ENCODE peak calls at places on chromosome 12, in four cellular contexts. T is upper lobe of right lung, H is WERI-Rb-1, W is lower leg skin. C is an unnamed sample.

GRCh38 chr12:130952545-130952954 is 1.2 kb upstream of the ADGRD1 start:
- DNase-seq in W (no peak), T (no peak), H (no peak), C (no peak)

GRCh38 chr12:28870839-28871440 is 278.1 kb upstream of the FAR2 start:
- DNase-seq in H (no peak), T (no peak), W (no peak), C (no peak)

GRCh38 chr12:2795291-2796186 is 769 bp downstream of the FKBP4 start:
- DNase-seq in W (peak; percentile 93), H (peak; percentile 71), T (peak; percentile 89), C (peak; percentile 90)

GRCh38 chr12:102438047-102438822 is 42.1 kb downstream of the IGF1 start:
- DNase-seq in T (no peak), W (no peak), H (no peak), C (no peak)

GRCh38 chr12:31629756-31630732 is 29.4 kb upstream of the ETFBKMT start:
- DNase-seq in T (no peak), H (peak; percentile 42), W (no peak), C (no peak)

GRCh38 chr12:13961983-13962382 is 19.4 kb downstream of the GRIN2B start:
- DNase-seq in T (no peak), H (no peak), W (no peak), C (no peak)

GRCh38 chr12:96354326-96354725 is 45.9 kb downstream of the CDK17 start:
- DNase-seq in T (no peak), W (no peak), H (no peak), C (no peak)

GRCh38 chr12:58933068-58933681 is 12.9 kb upstream of the LRIG3 start:
- DNase-seq in T (no peak), H (no peak), W (no peak), C (no peak)

GRCh38 chr12:56082382-56082781 is 2.4 kb downstream of the ERBB3 start:
- DNase-seq in H (no peak), T (no peak), W (no peak), C (no peak)

GRCh38 chr12:117367006-117367638 is 5.7 kb upstream of the NOS1 start:
- DNase-seq in T (no peak), H (peak; percentile 77), W (peak; percentile 92), C (no peak)

GRCh38 chr12:98328467-98328866 is 186.9 kb upstream of the TMPO start:
- DNase-seq in W (no peak), H (no peak), T (no peak), C (no peak)

GRCh38 chr12:132413931-132414588 is 75.9 kb upstream of the FBRSL1 start:
- DNase-seq in H (peak; percentile 54), W (no peak), T (no peak), C (no peak)

GRCh38 chr12:54416908-54417603 is 2.0 kb downstream of the ITGA5 start:
- DNase-seq in W (no peak), T (no peak), H (no peak), C (no peak)

DNA sequence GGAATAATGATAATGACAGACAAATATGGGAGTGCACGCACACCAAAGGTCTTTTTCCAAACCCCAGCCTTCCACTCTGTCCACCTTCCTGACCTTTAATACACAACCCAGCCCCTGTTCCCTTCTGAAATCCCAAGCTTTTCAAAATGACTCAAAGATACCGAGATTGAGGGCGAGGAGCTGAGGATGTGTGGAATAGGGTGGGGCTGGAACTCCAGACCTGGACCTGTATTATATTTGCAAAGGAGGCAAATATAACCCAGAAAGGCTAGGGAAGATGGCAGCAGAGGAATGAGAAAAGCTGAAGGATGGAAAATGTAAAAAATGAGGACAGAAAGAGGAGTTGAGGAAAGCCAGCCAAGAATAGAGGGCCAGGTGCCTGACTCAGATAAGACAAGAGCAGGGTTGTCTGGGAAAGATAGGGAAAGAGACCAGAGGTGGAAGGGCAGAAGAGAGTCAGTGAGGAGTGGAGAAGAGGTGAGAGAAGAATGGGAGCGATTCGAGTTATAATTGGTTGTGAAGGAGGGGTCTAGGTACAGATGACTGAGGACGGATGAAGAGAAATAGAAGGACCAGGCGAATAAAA is 1.0 kb upstream of the PTMS start:
- DNase-seq in W (no peak), H (no peak), T (no peak), C (no peak)
- H3K4me3 ChIP-seq in W (no peak overlapping the region), H (peak overlapping the region; percentile 45), T (peak overlapping the region; percentile 75), C (peak overlapping the region; percentile 97)

DNA sequence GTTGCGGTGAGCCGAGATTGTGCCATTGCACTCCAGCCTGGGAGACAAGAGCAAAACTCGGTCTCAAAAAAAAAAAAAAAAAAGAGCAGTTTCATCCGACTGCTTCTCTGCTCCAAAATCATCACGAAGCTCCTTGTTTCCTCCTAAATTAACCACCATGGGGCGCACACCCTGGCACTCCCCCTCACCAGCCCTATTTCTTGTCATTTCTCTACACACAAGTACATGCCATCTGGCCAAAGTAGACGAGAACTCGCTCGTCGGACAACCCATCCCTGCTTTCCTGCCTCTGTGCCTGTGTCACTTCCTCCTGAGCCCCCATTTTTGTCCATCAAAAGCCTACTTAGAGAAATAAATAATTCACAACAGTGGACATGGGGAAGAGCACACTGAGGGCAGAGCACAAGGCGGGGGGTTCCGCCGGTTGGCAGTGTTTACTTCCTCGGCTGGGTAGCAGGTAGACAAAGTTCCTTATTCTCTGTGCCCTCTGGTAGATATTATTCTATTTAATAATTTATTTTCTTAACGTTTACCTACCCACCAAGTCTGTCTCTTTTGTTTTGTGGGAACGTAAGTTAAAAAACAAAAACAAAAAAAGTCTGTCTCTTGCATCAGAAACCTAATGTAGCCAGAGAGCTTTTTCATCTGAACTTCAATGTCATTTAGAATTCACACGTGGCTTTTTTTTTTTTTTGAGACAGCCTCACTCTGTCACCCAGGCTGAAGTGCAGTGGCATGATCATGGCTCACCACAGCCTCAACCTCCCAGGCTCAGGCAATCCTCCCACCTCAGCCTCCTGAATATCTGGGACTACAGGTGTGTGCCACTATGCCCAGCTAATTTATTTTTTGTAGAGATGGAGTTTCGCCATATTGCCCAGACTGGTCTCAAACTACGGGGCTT is 6.0 kb downstream of the VPS37B start:
- DNase-seq in W (peak; percentile 75), H (no peak), T (no peak), C (no peak)
- TF ChIP-seq CTCF in W (no peak), H (no peak), T (no peak), C (no peak)

DNA sequence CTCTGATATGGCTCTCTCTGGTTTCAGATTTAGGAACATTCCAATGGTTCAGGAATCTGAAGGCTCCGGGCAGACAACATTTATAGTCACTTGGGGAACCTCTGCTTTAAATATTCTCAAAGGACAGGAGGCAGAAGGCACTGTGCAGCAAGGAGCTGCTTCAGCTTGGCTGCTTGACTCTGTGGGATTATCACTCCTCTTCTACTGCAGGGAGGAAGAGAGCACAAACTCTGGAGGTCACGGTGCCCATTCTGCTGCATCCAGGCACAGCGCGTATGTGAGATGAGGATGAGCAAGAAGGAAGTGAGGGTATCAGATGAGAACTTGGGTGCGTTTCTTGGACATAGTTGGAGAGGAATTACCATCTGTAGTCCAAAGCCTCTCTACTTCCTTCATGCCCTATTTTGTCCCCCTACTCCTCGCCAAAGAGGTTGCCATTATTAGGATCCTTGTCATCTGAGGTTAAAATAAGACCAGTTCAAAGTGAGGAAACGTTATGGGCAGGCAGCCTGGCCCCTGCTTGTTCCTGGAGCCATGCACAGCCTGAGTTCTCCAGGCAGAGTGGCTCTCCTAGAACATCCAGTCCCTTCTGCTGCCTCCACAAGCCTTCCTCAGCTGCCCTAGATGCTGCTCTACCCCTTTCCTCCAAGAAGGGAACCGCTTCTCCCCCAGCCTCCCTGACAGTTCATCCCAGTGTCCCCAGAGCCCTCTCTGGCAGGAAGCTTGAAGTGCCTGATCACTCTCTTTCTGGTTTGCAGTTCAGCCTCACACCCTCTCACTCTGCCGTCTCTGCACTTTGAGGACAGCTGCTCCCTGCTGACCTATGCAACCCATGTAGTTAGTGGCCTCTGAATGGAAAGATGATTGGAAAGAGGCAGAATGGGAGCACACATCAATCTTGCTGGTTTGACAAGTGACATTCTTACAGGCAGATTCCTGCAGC is 12.5 kb downstream of the FGF6 start:
- DNase-seq in H (peak; percentile 2), T (no peak), W (peak; percentile 68), C (no peak)
- H3K4me3 ChIP-seq in H (no peak overlapping the region), T (no peak overlapping the region), W (no peak overlapping the region), C (no peak overlapping the region)

DNA sequence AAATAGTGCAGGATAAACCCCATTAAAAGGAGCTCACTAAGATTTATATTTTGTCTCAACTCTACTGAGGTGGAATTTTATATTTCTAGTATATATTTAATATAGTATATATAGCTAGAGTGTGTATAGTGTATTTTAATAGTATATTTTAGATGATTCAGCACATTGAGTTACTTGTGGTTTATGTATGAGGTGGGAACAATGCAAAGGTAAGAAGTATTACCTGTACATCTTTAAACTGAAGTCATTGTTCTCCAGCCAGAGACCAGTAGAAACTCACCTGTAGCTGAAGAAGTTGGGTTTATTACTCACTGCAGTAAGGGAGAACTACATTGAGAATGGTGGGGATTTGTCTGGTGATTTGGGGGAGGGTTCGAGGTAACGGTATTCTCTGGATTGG is 15.9 kb downstream of the ETNK1 start:
- DNase-seq in W (no peak), H (no peak), T (no peak), C (no peak)
- TF ChIP-seq CTCF in W (no peak), H (no peak), T (no peak), C (no peak)

GRCh38 chr12:34218193-34219045 is 196.1 kb downstream of the ALG10 start:
- DNase-seq in T (peak; percentile 78), W (peak; percentile 85), H (peak; percentile 51), C (no peak)
- H3K4me3 ChIP-seq in T (peak overlapping the region; percentile 54), W (no peak overlapping the region), H (no peak overlapping the region), C (peak overlapping the region; percentile 26)

GRCh38 chr12:106033161-106033675 is 105.5 kb downstream of the NUAK1 start:
- DNase-seq in T (no peak), H (no peak), W (no peak), C (no peak)

GRCh38 chr12:106031736-106032135 is 107.0 kb downstream of the NUAK1 start:
- DNase-seq in H (no peak), W (no peak), T (no peak), C (no peak)

GRCh38 chr12:106034316-106034715 is 104.4 kb downstream of the NUAK1 start:
- DNase-seq in H (no peak), W (no peak), T (no peak), C (no peak)

GRCh38 chr12:106030210-106031175 is 108.3 kb downstream of the NUAK1 start:
- DNase-seq in H (no peak), W (no peak), T (no peak), C (peak; percentile 67)

DNA sequence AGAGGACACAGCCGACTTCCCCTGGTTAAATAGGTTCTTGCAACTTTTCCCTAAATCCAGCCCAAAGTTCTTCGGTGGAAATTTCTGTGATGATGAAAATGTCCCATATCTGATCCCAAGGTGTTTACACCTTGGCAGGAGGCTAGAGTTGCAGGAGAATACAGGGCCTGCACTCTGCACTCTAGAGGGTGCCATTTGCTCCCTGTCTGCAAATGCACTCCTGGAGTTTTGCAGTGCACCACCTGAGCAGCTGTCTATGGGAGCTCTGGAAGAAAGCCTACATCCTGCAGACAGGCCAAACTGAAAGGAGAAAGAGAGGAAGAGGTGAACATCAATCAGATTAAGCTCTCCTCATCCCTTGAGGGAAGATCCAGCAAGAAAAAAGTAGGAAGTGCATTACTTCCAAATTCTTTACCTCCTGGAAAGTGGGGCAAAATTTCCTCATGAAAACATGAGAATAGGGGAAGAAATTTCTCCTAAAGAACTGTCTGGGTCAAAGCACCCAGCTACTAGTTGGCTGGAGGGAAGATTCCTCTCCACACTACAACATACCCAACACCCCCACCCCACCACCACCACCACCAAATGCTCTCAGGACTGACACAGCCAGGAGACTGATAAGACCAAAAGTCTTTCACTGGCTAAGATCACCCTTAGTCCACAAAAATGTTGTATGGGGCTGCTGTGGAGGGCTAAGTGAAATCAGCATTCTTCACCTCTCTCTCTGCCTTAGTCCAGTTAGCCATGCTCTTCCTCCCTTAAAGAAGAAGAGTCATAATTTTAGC is 106.4 kb downstream of the NUAK1 start:
- DNase-seq in W (no peak), T (no peak), H (no peak), C (no peak)
- TF ChIP-seq CTCF in W (no peak), T (no peak), H (no peak), C (no peak)

C was measured in ascending aorta.